ENCODE peak calls at places on chromosomes 12 and 14, in ten cellular contexts. One of them, this sample, is unnamed.

GRCh38 chr14:104677506-104678332 is 11.7 kb upstream of the INF2 start:
- DNase-seq in HCEC 1CT: peak
- DNase-seq in fibroblast of the aortic adventitia: peak
- DNase-seq in DMS53: peak
- DNase-seq in renal cortical epithelial cell: peak
- DNase-seq in GM12891: no peak
- DNase-seq in hippocampal formation: peak
- DNase-seq in activated CD4-positive, alpha-beta T cell treated with anti-CD3 and anti-CD28 coated beads, Interleukin-2, amount 50 U/mL, for 1 hour: peak
- DNase-seq in small intestine: peak
- DNase-seq in astrocyte of the spinal cord: peak
- DNase-seq in this sample: peak

GRCh38 chr12:53145861-53146260 is 34.7 kb upstream of the ZNF740 start:
- DNase-seq in hippocampal formation: no peak
- DNase-seq in renal cortical epithelial cell: no peak
- DNase-seq in fibroblast of the aortic adventitia: no peak
- DNase-seq in astrocyte of the spinal cord: no peak
- DNase-seq in activated CD4-positive, alpha-beta T cell treated with anti-CD3 and anti-CD28 coated beads, Interleukin-2, amount 50 U/mL, for 1 hour: no peak
- DNase-seq in HCEC 1CT: no peak
- DNase-seq in GM12891: no peak
- DNase-seq in DMS53: no peak
- DNase-seq in small intestine: no peak
- DNase-seq in this sample: no peak

GRCh38 chr14:75147423-75148071 is 20.7 kb upstream of the NEK9 start:
- DNase-seq in hippocampal formation: peak
- DNase-seq in fibroblast of the aortic adventitia: peak
- DNase-seq in renal cortical epithelial cell: peak
- DNase-seq in DMS53: no peak
- DNase-seq in astrocyte of the spinal cord: peak
- DNase-seq in activated CD4-positive, alpha-beta T cell treated with anti-CD3 and anti-CD28 coated beads, Interleukin-2, amount 50 U/mL, for 1 hour: no peak
- DNase-seq in GM12891: no peak
- DNase-seq in HCEC 1CT: peak
- DNase-seq in small intestine: no peak
- DNase-seq in this sample: peak

GRCh38 chr12:91381309-91381804 is 198.7 kb upstream of the DCN start:
- DNase-seq in renal cortical epithelial cell: peak
- DNase-seq in HCEC 1CT: peak
- DNase-seq in activated CD4-positive, alpha-beta T cell treated with anti-CD3 and anti-CD28 coated beads, Interleukin-2, amount 50 U/mL, for 1 hour: no peak
- DNase-seq in hippocampal formation: peak
- DNase-seq in GM12891: peak
- DNase-seq in DMS53: peak
- DNase-seq in astrocyte of the spinal cord: peak
- DNase-seq in small intestine: peak
- DNase-seq in fibroblast of the aortic adventitia: peak
- DNase-seq in this sample: peak

GRCh38 chr14:71478542-71478941 is 453.7 kb upstream of the RGS6 start:
- DNase-seq in fibroblast of the aortic adventitia: peak
- DNase-seq in renal cortical epithelial cell: peak
- DNase-seq in GM12891: no peak
- DNase-seq in small intestine: no peak
- DNase-seq in hippocampal formation: no peak
- DNase-seq in HCEC 1CT: no peak
- DNase-seq in DMS53: no peak
- DNase-seq in astrocyte of the spinal cord: peak
- DNase-seq in activated CD4-positive, alpha-beta T cell treated with anti-CD3 and anti-CD28 coated beads, Interleukin-2, amount 50 U/mL, for 1 hour: no peak
- DNase-seq in this sample: peak

GRCh38 chr14:60573943-60574496 is 65.1 kb downstream of the SIX6 start:
- DNase-seq in activated CD4-positive, alpha-beta T cell treated with anti-CD3 and anti-CD28 coated beads, Interleukin-2, amount 50 U/mL, for 1 hour: no peak
- DNase-seq in renal cortical epithelial cell: no peak
- DNase-seq in HCEC 1CT: no peak
- DNase-seq in small intestine: no peak
- DNase-seq in DMS53: no peak
- DNase-seq in astrocyte of the spinal cord: no peak
- DNase-seq in GM12891: no peak
- DNase-seq in hippocampal formation: no peak
- DNase-seq in fibroblast of the aortic adventitia: peak
- DNase-seq in this sample: no peak

GRCh38 chr12:34303091-34303870 is 281.0 kb downstream of the ALG10 start:
- DNase-seq in renal cortical epithelial cell: no peak
- DNase-seq in DMS53: no peak
- DNase-seq in small intestine: no peak
- DNase-seq in HCEC 1CT: no peak
- DNase-seq in fibroblast of the aortic adventitia: no peak
- DNase-seq in astrocyte of the spinal cord: no peak
- DNase-seq in activated CD4-positive, alpha-beta T cell treated with anti-CD3 and anti-CD28 coated beads, Interleukin-2, amount 50 U/mL, for 1 hour: no peak
- DNase-seq in hippocampal formation: no peak
- DNase-seq in GM12891: no peak
- DNase-seq in this sample: no peak

GRCh38 chr12:53483979-53484377 is 15.3 kb downstream of the MAP3K12 start:
- DNase-seq in hippocampal formation: no peak
- DNase-seq in renal cortical epithelial cell: no peak
- DNase-seq in astrocyte of the spinal cord: no peak
- DNase-seq in fibroblast of the aortic adventitia: no peak
- DNase-seq in small intestine: no peak
- DNase-seq in DMS53: no peak
- DNase-seq in GM12891: no peak
- DNase-seq in activated CD4-positive, alpha-beta T cell treated with anti-CD3 and anti-CD28 coated beads, Interleukin-2, amount 50 U/mL, for 1 hour: no peak
- DNase-seq in HCEC 1CT: no peak
- DNase-seq in this sample: no peak

GRCh38 chr12:130792926-130793849 is 45.9 kb downstream of the STX2 start:
- DNase-seq in hippocampal formation: no peak
- DNase-seq in HCEC 1CT: no peak
- DNase-seq in small intestine: no peak
- DNase-seq in fibroblast of the aortic adventitia: no peak
- DNase-seq in renal cortical epithelial cell: no peak
- DNase-seq in DMS53: no peak
- DNase-seq in GM12891: no peak
- DNase-seq in astrocyte of the spinal cord: no peak
- DNase-seq in activated CD4-positive, alpha-beta T cell treated with anti-CD3 and anti-CD28 coated beads, Interleukin-2, amount 50 U/mL, for 1 hour: no peak
- DNase-seq in this sample: no peak

GRCh38 chr12:100184549-100184948 is 16.1 kb upstream of the ACTR6 start:
- DNase-seq in small intestine: no peak
- DNase-seq in HCEC 1CT: no peak
- DNase-seq in DMS53: no peak
- DNase-seq in fibroblast of the aortic adventitia: no peak
- DNase-seq in astrocyte of the spinal cord: no peak
- DNase-seq in renal cortical epithelial cell: no peak
- DNase-seq in GM12891: no peak
- DNase-seq in hippocampal formation: no peak
- DNase-seq in activated CD4-positive, alpha-beta T cell treated with anti-CD3 and anti-CD28 coated beads, Interleukin-2, amount 50 U/mL, for 1 hour: no peak
- DNase-seq in this sample: no peak

GRCh38 chr12:55092579-55092978 is 33.6 kb upstream of the OR9K2 start:
- DNase-seq in astrocyte of the spinal cord: no peak
- DNase-seq in activated CD4-positive, alpha-beta T cell treated with anti-CD3 and anti-CD28 coated beads, Interleukin-2, amount 50 U/mL, for 1 hour: no peak
- DNase-seq in fibroblast of the aortic adventitia: no peak
- DNase-seq in small intestine: no peak
- DNase-seq in GM12891: no peak
- DNase-seq in HCEC 1CT: no peak
- DNase-seq in DMS53: no peak
- DNase-seq in hippocampal formation: no peak
- DNase-seq in renal cortical epithelial cell: no peak
- DNase-seq in this sample: no peak

GRCh38 chr14:55274144-55274543 is 2.9 kb downstream of the FBXO34 start:
- DNase-seq in DMS53: no peak
- DNase-seq in small intestine: no peak
- DNase-seq in fibroblast of the aortic adventitia: no peak
- DNase-seq in activated CD4-positive, alpha-beta T cell treated with anti-CD3 and anti-CD28 coated beads, Interleukin-2, amount 50 U/mL, for 1 hour: no peak
- DNase-seq in hippocampal formation: no peak
- DNase-seq in astrocyte of the spinal cord: no peak
- DNase-seq in HCEC 1CT: no peak
- DNase-seq in GM12891: no peak
- DNase-seq in renal cortical epithelial cell: no peak
- DNase-seq in this sample: no peak

GRCh38 chr14:68266998-68267397 is 447.4 kb downstream of the RAD51B start:
- DNase-seq in small intestine: no peak
- DNase-seq in renal cortical epithelial cell: no peak
- DNase-seq in fibroblast of the aortic adventitia: no peak
- DNase-seq in DMS53: no peak
- DNase-seq in activated CD4-positive, alpha-beta T cell treated with anti-CD3 and anti-CD28 coated beads, Interleukin-2, amount 50 U/mL, for 1 hour: no peak
- DNase-seq in astrocyte of the spinal cord: no peak
- DNase-seq in HCEC 1CT: no peak
- DNase-seq in GM12891: no peak
- DNase-seq in hippocampal formation: no peak
- DNase-seq in this sample: no peak

GRCh38 chr14:102898776-102899515 is 23.5 kb upstream of the AMN start:
- DNase-seq in astrocyte of the spinal cord: no peak
- DNase-seq in activated CD4-positive, alpha-beta T cell treated with anti-CD3 and anti-CD28 coated beads, Interleukin-2, amount 50 U/mL, for 1 hour: no peak
- DNase-seq in DMS53: no peak
- DNase-seq in GM12891: peak
- DNase-seq in small intestine: no peak
- DNase-seq in hippocampal formation: no peak
- DNase-seq in fibroblast of the aortic adventitia: no peak
- DNase-seq in HCEC 1CT: no peak
- DNase-seq in renal cortical epithelial cell: no peak
- DNase-seq in this sample: no peak

GRCh38 chr12:15256760-15257159 is 35.5 kb upstream of the RERG start:
- DNase-seq in hippocampal formation: no peak
- DNase-seq in HCEC 1CT: peak
- DNase-seq in activated CD4-positive, alpha-beta T cell treated with anti-CD3 and anti-CD28 coated beads, Interleukin-2, amount 50 U/mL, for 1 hour: no peak
- DNase-seq in small intestine: no peak
- DNase-seq in DMS53: no peak
- DNase-seq in astrocyte of the spinal cord: no peak
- DNase-seq in renal cortical epithelial cell: peak
- DNase-seq in fibroblast of the aortic adventitia: peak
- DNase-seq in GM12891: no peak
- DNase-seq in this sample: peak

GRCh38 chr12:120065472-120065871 is 51.1 kb downstream of the RAB35 start:
- DNase-seq in DMS53: no peak
- DNase-seq in HCEC 1CT: no peak
- DNase-seq in fibroblast of the aortic adventitia: no peak
- DNase-seq in astrocyte of the spinal cord: no peak
- DNase-seq in hippocampal formation: no peak
- DNase-seq in activated CD4-positive, alpha-beta T cell treated with anti-CD3 and anti-CD28 coated beads, Interleukin-2, amount 50 U/mL, for 1 hour: no peak
- DNase-seq in GM12891: no peak
- DNase-seq in small intestine: no peak
- DNase-seq in renal cortical epithelial cell: no peak
- DNase-seq in this sample: no peak

GRCh38 chr12:572532-572899 is 90.7 kb downstream of the NINJ2 start:
- DNase-seq in astrocyte of the spinal cord: no peak
- DNase-seq in GM12891: no peak
- DNase-seq in small intestine: no peak
- DNase-seq in fibroblast of the aortic adventitia: no peak
- DNase-seq in DMS53: peak
- DNase-seq in activated CD4-positive, alpha-beta T cell treated with anti-CD3 and anti-CD28 coated beads, Interleukin-2, amount 50 U/mL, for 1 hour: no peak
- DNase-seq in renal cortical epithelial cell: no peak
- DNase-seq in HCEC 1CT: peak
- DNase-seq in hippocampal formation: no peak
- DNase-seq in this sample: peak

This sample was measured in IMR-90.